ENCODE peak calls at places on chromosomes 3 and 15, in six cellular contexts. C is heart left ventricle, M is K562, U is HCT116, G is GM12878, N is right lobe of liver. X is an unnamed sample.

GRCh38 chr3:107062787-107063186 is 314.5 kb upstream of the CCDC54 start:
- ATAC-seq in N (no peak), M (no peak), U (no peak), G (no peak), C (no peak), X (no peak)

GRCh38 chr3:124752051-124752450 is 21.8 kb downstream of the UMPS start:
- ATAC-seq in C (no peak), G (no peak), N (no peak), M (no peak), U (no peak), X (no peak)

GRCh38 chr3:64488938-64489337 is 198.9 kb downstream of the ADAMTS9 start:
- ATAC-seq in C (peak; percentile 31), G (no peak), N (no peak), U (no peak), M (no peak), X (no peak)

GRCh38 chr3:160856450-160856849 is 100.4 kb downstream of the PPM1L start:
- ATAC-seq in M (no peak), C (no peak), U (no peak), N (no peak), G (no peak), X (no peak)

GRCh38 chr3:182484682-182485081 is 308.6 kb upstream of the ATP11B start:
- ATAC-seq in G (peak; percentile 37), U (no peak), N (no peak), M (peak; percentile 61), C (no peak), X (no peak)

GRCh38 chr3:107982165-107982564 is 108.7 kb downstream of the CD47 start:
- ATAC-seq in C (no peak), M (no peak), N (no peak), G (no peak), U (no peak), X (no peak)

GRCh38 chr3:149808209-149808829 is 4.7 kb upstream of the RNF13 start:
- ATAC-seq in C (peak; percentile 24), M (peak; percentile 75), U (peak; percentile 31), N (peak; percentile 45), G (peak; percentile 12), X (no peak)

GRCh38 chr3:45736707-45737106 is 47.5 kb downstream of the SACM1L start:
- ATAC-seq in M (no peak), N (no peak), U (no peak), G (no peak), C (no peak), X (no peak)

GRCh38 chr3:154139996-154140436 is 18.8 kb downstream of the ARHGEF26 start:
- ATAC-seq in G (no peak), C (no peak), N (peak; percentile 82), M (no peak), U (no peak), X (no peak)

GRCh38 chr3:33392144-33392543 is 48.1 kb downstream of the UBP1 start:
- ATAC-seq in N (no peak), G (no peak), C (no peak), U (no peak), M (no peak), X (no peak)

GRCh38 chr15:76566276-76566675 is 229.7 kb downstream of the ISL2 start:
- ATAC-seq in U (no peak), M (no peak), G (no peak), C (no peak), N (no peak), X (no peak)

DNA sequence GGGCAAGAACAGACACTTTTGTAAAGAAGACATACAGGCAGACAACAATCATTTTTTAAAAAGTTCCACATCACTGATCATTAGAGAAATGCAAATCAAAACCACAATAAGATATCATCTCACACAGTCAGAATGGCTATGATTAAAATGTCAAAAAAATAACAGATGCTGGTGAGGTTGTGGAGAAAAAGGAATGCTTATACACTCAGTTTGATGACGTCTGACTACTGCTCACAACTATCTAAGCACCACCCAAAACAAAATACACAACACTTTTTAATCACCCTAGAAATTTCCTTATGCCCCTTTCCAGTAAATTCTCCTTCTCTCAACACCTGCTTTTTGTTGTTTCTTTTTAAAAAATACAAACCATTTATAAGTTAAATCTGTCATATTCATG is 228.8 kb downstream of the ISL2 start:
- ATAC-seq in N (no peak), C (no peak), M (no peak), U (no peak), G (no peak), X (no peak)
- TF ChIP-seq CTCF in N (no peak), C (no peak), M (no peak), U (no peak), G (no peak), X (no peak)

GRCh38 chr15:99430881-99431401 is 134.8 kb upstream of the MEF2A start:
- ATAC-seq in U (no peak), M (no peak), C (peak; percentile 25), N (no peak), G (no peak), X (no peak)

GRCh38 chr15:99431661-99432091 is 134.1 kb upstream of the MEF2A start:
- ATAC-seq in N (no peak), C (no peak), M (no peak), G (no peak), U (no peak), X (no peak)

GRCh38 chr15:99433757-99434211 is 132.0 kb upstream of the MEF2A start:
- ATAC-seq in C (no peak), N (no peak), U (no peak), G (no peak), M (peak; percentile 19), X (no peak)

GRCh38 chr15:99433026-99433756 is 132.6 kb upstream of the MEF2A start:
- ATAC-seq in N (no peak), M (peak; percentile 44), U (peak; percentile 19), C (peak; percentile 50), G (peak; percentile 62), X (peak; percentile 44)

GRCh38 chr15:99432271-99433025 is 133.3 kb upstream of the MEF2A start:
- ATAC-seq in M (no peak), C (no peak), N (no peak), G (no peak), U (no peak), X (no peak)
- H3K4me1 ChIP-seq in M (peaks cover 16% of the 10 kb centered on the region), C (peaks cover 49% of the 10 kb centered on the region), N (no peaks in the 10 kb centered on the region), G (peaks cover 25% of the 10 kb centered on the region), U (peaks cover 32% of the 10 kb centered on the region), X (peaks cover 16% of the 10 kb centered on the region)

GRCh38 chr15:44536962-44537727 is at the start of gene EIF3J:
- ATAC-seq in C (peak; percentile 94), G (peak; percentile 94), N (peak; percentile 95), U (peak; percentile 90), M (peak; percentile 95), X (peak; percentile 95)
- TF ChIP-seq POLR2A in C (no peak), G (peak; percentile 95), N (peak; percentile 83), U (no peak), M (peak; percentile 97), X (peak; percentile 79)

GRCh38 chr15:33296050-33296449 is 14.7 kb upstream of the RYR3 start:
- ATAC-seq in U (no peak), M (no peak), G (no peak), C (no peak), N (no peak), X (no peak)
- TF ChIP-seq CTCF in U (no peak), M (no peak), G (no peak), C (no peak), N (no peak), X (no peak)

DNA sequence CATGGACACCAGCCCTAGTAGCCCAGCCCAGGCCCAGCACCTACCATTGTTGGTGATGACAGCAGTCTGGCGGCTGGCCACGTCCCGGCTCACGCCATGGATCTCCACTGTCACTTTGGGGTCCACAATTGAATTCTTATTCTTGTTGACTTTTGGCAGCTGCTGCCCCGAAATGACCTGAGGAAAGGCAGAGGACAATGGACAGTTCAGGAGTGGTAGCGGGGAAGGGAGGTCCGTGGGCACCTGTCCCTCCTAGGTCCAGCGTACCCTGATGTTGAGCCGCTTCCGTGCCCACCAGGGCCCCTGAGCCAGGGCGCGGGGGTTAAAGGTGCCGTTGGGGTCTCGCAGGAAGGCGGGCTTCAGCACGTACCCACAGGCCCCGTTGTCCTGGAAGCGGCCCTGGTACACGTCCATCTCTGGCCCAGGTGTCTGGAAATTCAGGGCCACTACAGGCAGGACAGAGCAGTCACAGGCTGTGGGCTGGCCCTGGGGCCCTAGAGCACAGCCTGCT is 17.7 kb downstream of the VILL start:
- ATAC-seq in U (no peak), M (no peak), G (no peak), C (no peak), N (no peak), X (no peak)
- H3K4me1 ChIP-seq in U (no peaks in the 10 kb centered on the region), M (peaks cover 50% of the 10 kb centered on the region), G (no peaks in the 10 kb centered on the region), C (peaks cover 11% of the 10 kb centered on the region), N (no peaks in the 10 kb centered on the region), X (peaks cover 6% of the 10 kb centered on the region)

GRCh38 chr15:87345955-87346354 is 910.6 kb downstream of the NTRK3 start:
- ATAC-seq in G (no peak), U (no peak), N (no peak), C (no peak), M (no peak), X (no peak)

GRCh38 chr15:87347806-87348515 is 908.6 kb downstream of the NTRK3 start:
- ATAC-seq in M (no peak), U (no peak), N (no peak), G (no peak), C (no peak), X (no peak)

GRCh38 chr15:87349181-87349580 is 907.4 kb downstream of the NTRK3 start:
- ATAC-seq in M (no peak), N (no peak), U (no peak), C (no peak), G (no peak), X (no peak)

GRCh38 chr15:87348746-87349145 is 907.8 kb downstream of the NTRK3 start:
- ATAC-seq in U (no peak), N (no peak), M (no peak), C (no peak), G (no peak), X (no peak)
- TF ChIP-seq POLR2A in U (no peak), N (no peak), M (no peak), C (no peak), G (no peak), X (no peak)

GRCh38 chr15:49877117-49877860 is 241.7 kb downstream of the ATP8B4 start:
- ATAC-seq in U (peak; percentile 22), M (no peak), G (no peak), C (peak; percentile 52), N (no peak), X (peak; percentile 37)

GRCh38 chr15:49875392-49875791 is 243.6 kb downstream of the ATP8B4 start:
- ATAC-seq in U (peak; percentile 80), G (peak; percentile 71), C (no peak), M (peak; percentile 56), N (no peak), X (no peak)

GRCh38 chr15:49881433-49881832 is 237.6 kb downstream of the ATP8B4 start:
- ATAC-seq in G (no peak), C (no peak), U (no peak), N (no peak), M (no peak), X (no peak)

GRCh38 chr15:49877871-49878511 is 241.0 kb downstream of the ATP8B4 start:
- ATAC-seq in G (no peak), C (peak; percentile 84), N (no peak), U (no peak), M (no peak), X (peak; percentile 91)

DNA sequence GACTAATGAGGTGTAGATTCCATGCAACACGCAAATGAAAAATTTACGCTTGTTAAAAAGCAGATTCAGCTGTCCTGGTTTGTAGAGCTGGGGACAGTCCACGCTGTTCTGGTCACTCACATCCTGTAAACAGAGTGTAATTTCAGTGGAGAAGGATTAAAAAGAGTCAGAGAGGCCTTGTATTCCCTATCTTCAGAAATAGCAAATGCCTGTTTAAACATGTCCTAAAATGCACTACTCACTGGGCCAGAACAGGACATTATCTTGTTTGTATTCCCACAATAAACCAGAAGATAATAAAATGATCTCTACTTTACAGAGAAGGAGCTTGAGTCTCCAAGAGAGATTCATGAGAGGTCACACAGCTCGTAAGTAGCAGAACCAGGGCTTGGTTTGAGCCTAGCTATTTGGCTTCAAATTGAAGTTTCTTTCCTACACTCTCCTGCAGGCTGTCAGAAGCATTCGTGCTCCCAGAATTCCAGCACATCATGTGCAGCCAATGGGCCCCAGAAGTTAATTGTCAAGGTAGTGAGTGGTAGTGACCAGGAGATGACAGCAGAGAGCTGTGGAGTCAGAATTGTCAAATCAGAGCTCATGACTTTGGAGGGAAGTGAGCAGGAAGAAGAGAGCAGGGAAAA is 242.5 kb downstream of the ATP8B4 start:
- ATAC-seq in U (peak; percentile 73), M (peak; percentile 40), N (peak; percentile 82), G (no peak), C (peak; percentile 41), X (peak; percentile 27)
- TF ChIP-seq CTCF in U (peak; percentile 39), M (peak; percentile 38), N (peak; percentile 53), G (peak; percentile 39), C (peak; percentile 22), X (peak; percentile 12)

X was measured in gastroesophageal sphincter.